ENCODE peak calls at places on chromosomes 4 and X, in eight cellular contexts. E is uterus, T is fibroblast of pulmonary artery, J is tibial nerve, M is fibroblast of the aortic adventitia, R is DND-41, G is mammary epithelial cell, D is foreskin fibroblast. S is an unnamed sample.

GRCh38 chr4:11616856-11617255 is 188.2 kb upstream of the HS3ST1 start:
- DNase-seq in E (no peak), T (no peak), J (no peak), M (no peak), R (no peak), G (no peak), D (no peak), S (no peak)

GRCh38 chr4:185002784-185003183 is 15.5 kb upstream of the HELT start:
- DNase-seq in E (no peak), T (no peak), J (no peak), M (no peak), R (no peak), G (no peak), D (no peak), S (no peak)

GRCh38 chr4:11259837-11260236 is 168.9 kb downstream of the HS3ST1 start:
- DNase-seq in E (no peak), T (no peak), J (no peak), M (no peak), R (no peak), G (no peak), D (no peak), S (no peak)

GRCh38 chrX:112874140-112874539 is 33.5 kb upstream of the AMOT start:
- DNase-seq in E (no peak), T (peak), J (no peak), M (peak), R (no peak), G (no peak), D (no peak), S (no peak)

GRCh38 chrX:129650183-129650689 is 4.5 kb downstream of the APLN start:
- DNase-seq in E (no peak), T (no peak), J (no peak), M (no peak), R (no peak), G (no peak), D (no peak), S (no peak)

GRCh38 chr4:179415016-179415841 is 1973.0 kb upstream of the AGA start:
- DNase-seq in E (no peak), T (no peak), J (no peak), M (no peak), R (no peak), G (no peak), D (no peak), S (no peak)

GRCh38 chr4:7764466-7764865 is 175.2 kb downstream of the AFAP1 start:
- DNase-seq in E (no peak), T (no peak), J (no peak), M (no peak), R (no peak), G (no peak), D (no peak), S (no peak)

GRCh38 chrX:39975094-39975865 is 122.5 kb downstream of the BCOR start:
- DNase-seq in E (no peak), T (no peak), J (no peak), M (no peak), R (no peak), G (peak), D (no peak), S (no peak)

GRCh38 chr4:180565856-180566431 is 1677.3 kb upstream of the TENM3 start:
- DNase-seq in E (no peak), T (no peak), J (no peak), M (no peak), R (no peak), G (no peak), D (no peak), S (no peak)

GRCh38 chr4:117968606-117969005 is 65.7 kb upstream of the NDST3 start:
- DNase-seq in E (no peak), T (no peak), J (no peak), M (no peak), R (no peak), G (no peak), D (no peak), S (no peak)

GRCh38 chr4:75251547-75251946 is 262.7 kb downstream of the RCHY1 start:
- DNase-seq in E (no peak), T (no peak), J (no peak), M (no peak), R (no peak), G (no peak), D (no peak), S (no peak)

GRCh38 chr4:129852434-129852833 is 756.5 kb downstream of the C4orf33 start:
- DNase-seq in E (no peak), T (no peak), J (no peak), M (no peak), R (no peak), G (no peak), D (no peak), S (no peak)

DNA sequence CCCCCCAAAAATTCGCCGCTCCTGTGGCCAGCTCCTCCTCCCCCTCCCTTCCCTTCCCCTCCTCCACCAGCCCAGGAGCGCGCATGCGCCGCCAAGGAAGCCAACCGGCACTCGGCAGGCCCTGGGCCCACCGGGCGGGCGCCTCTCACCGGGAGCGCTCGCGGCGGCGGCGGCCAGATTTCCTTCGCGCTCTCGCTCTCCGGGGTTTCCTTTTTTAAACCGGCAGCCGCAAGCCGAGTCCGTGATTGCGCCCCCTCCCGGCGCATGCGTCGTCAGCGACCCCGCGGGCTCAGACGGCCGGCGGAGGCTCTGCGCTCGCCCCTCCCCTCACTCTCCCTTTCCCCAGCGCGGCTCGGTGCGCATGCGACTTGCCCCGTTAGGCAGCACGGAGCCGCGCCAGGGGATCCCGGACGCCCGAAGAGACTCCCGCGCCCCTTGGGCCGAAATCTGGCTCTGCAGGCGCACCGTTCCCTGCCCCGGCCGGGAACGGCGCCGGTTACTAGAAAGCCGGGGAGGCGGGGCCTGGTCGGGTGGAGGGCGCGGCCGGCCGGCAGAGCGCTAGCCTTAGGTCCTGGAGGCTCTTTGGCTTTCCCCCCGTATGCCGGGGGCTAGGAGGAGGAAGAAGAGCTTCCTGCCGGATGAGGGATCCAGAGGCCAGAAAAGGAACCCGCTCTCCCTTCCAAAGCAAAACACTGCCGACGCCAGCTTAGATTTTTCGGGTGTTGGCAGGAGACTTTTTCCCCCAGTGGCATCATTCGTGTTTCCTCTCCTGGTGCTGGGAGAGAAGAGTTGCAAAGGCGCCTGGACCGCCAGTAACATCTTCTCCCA is at the start of gene CLOCK:
- DNase-seq in E (peak), T (peak), J (peak), M (peak), R (peak), G (peak), D (peak), S (peak)
- TF ChIP-seq CTCF in E (peak), T (peak), J (peak), M (peak), R (peak), G (no peak), D (peak), S (peak)

DNA sequence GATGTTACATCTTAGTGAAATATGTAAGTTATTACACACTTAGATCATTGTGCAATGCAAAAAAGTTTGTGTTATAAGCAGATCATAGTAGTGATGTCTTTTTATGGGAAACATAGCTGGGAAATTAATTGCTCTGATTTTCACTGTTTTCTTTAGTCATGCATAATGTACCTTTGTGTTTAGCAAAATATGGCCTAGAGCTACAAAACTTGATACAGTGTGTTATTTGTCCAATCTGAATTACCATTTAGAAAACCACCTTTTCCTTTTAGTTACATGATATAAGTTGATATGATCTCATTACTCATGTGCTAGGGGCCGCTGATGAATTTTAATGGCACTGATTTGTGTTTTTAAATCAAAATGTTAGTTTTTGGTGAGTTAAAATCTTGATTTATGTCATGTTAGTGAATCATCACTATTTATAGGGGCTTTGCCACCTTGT is 2.0 kb downstream of the BMPR1B start:
- DNase-seq in E (no peak), T (no peak), J (no peak), M (no peak), R (no peak), G (peak), D (no peak), S (no peak)
- H3K4me3 ChIP-seq in E (no peak), T (no peak), J (no peak), M (no peak), R (no peak), G (no peak), D (no peak), S (no peak)

DNA sequence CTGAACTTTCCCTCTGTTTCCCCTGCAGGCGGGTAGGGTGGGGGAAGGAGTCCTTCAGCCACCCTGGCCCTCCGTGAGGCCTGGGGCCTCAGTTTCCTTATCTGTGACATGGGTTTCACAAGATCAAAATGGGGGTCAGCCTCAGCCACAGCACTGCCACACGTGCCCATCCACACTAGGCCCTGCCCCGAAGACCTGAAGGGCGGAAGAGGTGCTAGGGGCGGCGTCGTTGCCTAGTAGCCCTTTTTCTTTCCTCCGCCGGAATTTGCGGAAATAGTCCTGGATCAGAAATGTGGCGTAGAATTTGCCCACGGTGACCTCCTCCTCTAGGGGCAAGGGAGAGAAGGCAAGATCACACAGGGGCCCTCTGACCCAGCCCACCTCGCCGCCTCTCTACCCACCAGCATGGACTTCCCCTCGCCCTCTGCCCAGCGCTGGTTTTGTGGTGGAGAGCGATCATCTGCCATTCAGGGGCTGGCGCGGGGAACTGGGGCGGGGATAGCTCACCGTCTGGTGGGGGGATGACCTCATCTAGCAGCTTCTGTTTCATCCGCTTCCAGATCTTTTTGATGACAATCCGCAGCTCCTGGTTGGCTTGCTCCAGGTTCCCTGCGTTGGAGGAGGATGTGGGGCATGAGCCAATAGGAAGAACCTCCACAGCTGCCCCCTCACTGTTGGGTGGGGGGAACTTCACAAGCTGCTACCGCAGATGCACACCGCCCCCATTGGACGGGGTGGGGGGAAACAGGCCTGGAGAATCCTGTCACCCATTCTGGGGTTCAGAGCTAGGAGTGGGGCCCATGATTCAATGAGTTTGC is 9.7 kb upstream of the SYP start:
- DNase-seq in E (no peak), T (no peak), J (no peak), M (no peak), R (peak), G (no peak), D (no peak), S (no peak)
- TF ChIP-seq CTCF in E (no peak), T (no peak), J (no peak), M (no peak), R (no peak), G (no peak), D (no peak), S (no peak)

DNA sequence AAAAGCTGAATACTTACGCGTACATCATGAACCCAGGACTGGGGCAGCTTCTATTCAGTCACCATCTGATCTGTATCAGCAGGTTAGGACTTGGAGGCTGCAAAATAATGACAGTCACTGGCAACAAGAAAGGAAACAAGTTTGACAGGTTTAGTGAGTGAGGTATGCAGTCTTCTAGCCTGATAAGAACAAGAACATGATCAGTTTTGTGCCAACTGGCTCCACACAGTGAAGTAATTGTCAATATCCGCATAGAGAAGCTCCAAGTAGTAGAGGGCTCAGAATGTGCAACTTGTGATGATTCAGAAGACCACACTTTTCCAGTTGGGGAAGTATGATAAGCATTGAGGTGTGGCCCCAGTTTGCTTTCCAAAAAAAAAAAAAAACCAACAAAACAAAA is at the start of gene TMPRSS11F:
- DNase-seq in E (no peak), T (no peak), J (no peak), M (no peak), R (no peak), G (peak), D (no peak), S (no peak)
- H3K4me3 ChIP-seq in E (no peak), T (no peak), J (no peak), M (no peak), R (no peak), G (no peak), D (no peak), S (no peak)

GRCh38 chr4:89152972-89153371 is 41.6 kb downstream of the TIGD2 start:
- DNase-seq in E (no peak), T (no peak), J (no peak), M (no peak), R (no peak), G (no peak), D (no peak), S (no peak)
- TF ChIP-seq CTCF in E (no peak), T (no peak), J (no peak), M (no peak), R (no peak), G (no peak), D (no peak), S (no peak)

GRCh38 chr4:80385397-80386280 is 50.1 kb downstream of the CFAP299 start:
- DNase-seq in E (no peak), T (no peak), J (no peak), M (no peak), R (no peak), G (no peak), D (no peak), S (no peak)

GRCh38 chr4:80388284-80388607 is 52.7 kb downstream of the CFAP299 start:
- DNase-seq in E (no peak), T (no peak), J (no peak), M (no peak), R (no peak), G (no peak), D (no peak), S (no peak)

GRCh38 chr4:80390178-80390577 is 54.6 kb downstream of the CFAP299 start:
- DNase-seq in E (no peak), T (no peak), J (no peak), M (no peak), R (no peak), G (no peak), D (no peak), S (no peak)

GRCh38 chr4:80386281-80386886 is 50.9 kb downstream of the CFAP299 start:
- DNase-seq in E (no peak), T (no peak), J (no peak), M (no peak), R (no peak), G (no peak), D (no peak), S (no peak)

DNA sequence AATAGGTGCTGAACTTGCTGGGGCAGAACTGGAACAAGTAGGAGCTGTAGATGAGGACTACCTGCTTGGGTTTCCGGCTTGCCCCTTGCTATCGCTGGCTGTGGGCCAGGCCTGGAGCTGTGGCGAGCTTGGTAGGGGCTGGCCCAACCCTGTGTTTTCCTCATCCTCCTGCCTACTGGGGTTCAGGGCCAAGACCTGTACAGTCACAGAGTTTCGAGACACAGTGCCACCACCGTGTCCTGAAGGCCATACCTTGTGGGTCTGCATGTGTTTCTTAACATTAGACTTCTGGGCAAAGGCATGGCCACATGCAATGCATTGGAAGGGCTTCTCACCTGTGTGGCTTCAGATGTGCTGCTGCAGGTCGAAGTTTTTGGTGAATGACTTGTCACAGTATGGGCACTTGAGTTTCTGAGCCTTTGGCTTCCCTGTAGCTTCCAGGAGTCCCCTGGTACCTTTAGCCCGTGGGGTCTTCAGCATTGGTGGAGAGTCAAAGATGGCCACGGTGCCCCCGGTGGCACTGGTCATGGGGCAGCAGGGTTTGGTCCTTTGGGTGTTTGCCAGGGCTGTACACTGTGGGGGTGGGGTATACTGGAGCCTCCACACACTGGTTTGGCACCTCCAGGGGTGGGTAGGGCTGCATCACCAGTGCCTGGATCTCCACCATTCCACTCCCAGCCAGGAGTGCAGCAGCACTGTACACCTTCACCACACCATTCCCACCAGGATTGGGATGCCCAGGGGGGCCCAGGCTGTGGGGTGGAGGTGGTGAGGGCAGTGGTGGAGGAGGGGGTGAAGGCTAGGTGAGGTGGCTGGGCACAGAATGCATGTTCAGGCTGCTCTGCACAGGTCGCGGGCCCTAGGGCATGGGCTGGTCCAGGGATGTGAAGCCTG is 52.1 kb downstream of the CFAP299 start:
- DNase-seq in E (no peak), T (no peak), J (no peak), M (no peak), R (no peak), G (no peak), D (no peak), S (peak)
- H3K4me3 ChIP-seq in E (no peak), T (no peak), J (no peak), M (no peak), R (no peak), G (no peak), D (no peak), S (no peak)

GRCh38 chr4:931960-932712 is at the start of the genes GAK and TMEM175:
- DNase-seq in E (peak), T (peak), J (peak), M (peak), R (peak), G (peak), D (peak), S (peak)
- TF ChIP-seq CTCF in E (no peak), T (no peak), J (no peak), M (no peak), R (no peak), G (no peak), D (no peak), S (no peak)

GRCh38 chrX:71217298-71217697 is 5.7 kb upstream of the GJB1 start:
- DNase-seq in E (no peak), T (no peak), J (no peak), M (no peak), R (no peak), G (no peak), D (no peak), S (no peak)
- H3K4me3 ChIP-seq in E (no peak), T (no peak), J (no peak), M (no peak), R (no peak), G (no peak), D (no peak), S (no peak)